ENCODE peak calls at places on chromosomes 13 and 19, in five cellular contexts. P, L, G, Y and I are unnamed samples.

GRCh38 chr13:89862691-89863036 is 1484.8 kb upstream of the MIR17HG start:
- DNase-seq in P (peak; percentile 3), L (no peak), G (no peak), Y (no peak), I (no peak)

GRCh38 chr13:63636231-63636993 is 2220.8 kb upstream of the PCDH20 start:
- DNase-seq in P (no peak), L (no peak), G (peak; percentile 43), Y (no peak), I (no peak)

GRCh38 chr13:77698211-77699058 is 948 bp downstream of the SLAIN1 start:
- DNase-seq in P (peak; percentile 6), L (peak; percentile 66), G (peak; percentile 62), Y (peak; percentile 66), I (peak; percentile 16)

GRCh38 chr19:51524661-51525264 is 6.7 kb downstream of the SIGLEC6 start:
- DNase-seq in P (no peak), L (no peak), G (no peak), Y (no peak), I (no peak)

GRCh38 chr13:62799931-62800436 is 1384.3 kb upstream of the PCDH20 start:
- DNase-seq in P (no peak), L (no peak), G (no peak), Y (no peak), I (no peak)

GRCh38 chr19:38134538-38135149 is 89.4 kb downstream of the DPF1 start:
- DNase-seq in P (no peak), L (peak; percentile 59), G (peak; percentile 81), Y (no peak), I (no peak)

GRCh38 chr13:103557878-103558277 is 491.7 kb upstream of the SLC10A2 start:
- DNase-seq in P (no peak), L (no peak), G (no peak), Y (no peak), I (no peak)

GRCh38 chr19:20558571-20558970 is 7.0 kb downstream of the ZNF737 start:
- DNase-seq in P (no peak), L (peak; percentile 45), G (no peak), Y (no peak), I (no peak)

GRCh38 chr13:95254341-95254740 is 46.9 kb downstream of the ABCC4 start:
- DNase-seq in P (peak; percentile 69), L (no peak), G (no peak), Y (no peak), I (no peak)

GRCh38 chr13:27476943-27477681 is 26.7 kb upstream of the MTIF3 start:
- DNase-seq in P (peak; percentile 5), L (no peak), G (no peak), Y (no peak), I (no peak)

GRCh38 chr19:8487137-8487851 is 15.1 kb downstream of the PRAM1 start:
- DNase-seq in P (no peak), L (peak; percentile 81), G (no peak), Y (no peak), I (no peak)

GRCh38 chr19:35671818-35672217 is 5.5 kb downstream of the UPK1A start:
- DNase-seq in P (no peak), L (no peak), G (no peak), Y (no peak), I (no peak)

GRCh38 chr13:29509999-29510586 is 85.4 kb downstream of the SLC7A1 start:
- DNase-seq in P (peak; percentile 69), L (no peak), G (no peak), Y (no peak), I (no peak)

GRCh38 chr19:41698746-41699230 is 9.6 kb upstream of the CEACAM5 start:
- DNase-seq in P (no peak), L (no peak), G (no peak), Y (no peak), I (no peak)

GRCh38 chr13:98485561-98485960 is 91.3 kb downstream of the STK24 start:
- DNase-seq in P (no peak), L (no peak), G (no peak), Y (no peak), I (no peak)

GRCh38 chr13:109451726-109452125 is 334.7 kb downstream of the IRS2 start:
- DNase-seq in P (no peak), L (no peak), G (no peak), Y (no peak), I (no peak)

GRCh38 chr13:27403727-27404385 is 20.6 kb upstream of the GTF3A start:
- DNase-seq in P (no peak), L (no peak), G (no peak), Y (no peak), I (no peak)

GRCh38 chr19:13839938-13840750 is 36.8 kb upstream of the NANOS3 start:
- DNase-seq in P (peak; percentile 41), L (peak; percentile 62), G (no peak), Y (peak; percentile 89), I (peak; percentile 62)

GRCh38 chr13:95256086-95256485 is 45.2 kb downstream of the ABCC4 start:
- DNase-seq in P (peak; percentile 99), L (no peak), G (no peak), Y (no peak), I (no peak)

GRCh38 chr13:113815151-113816058 is 48.5 kb downstream of the GAS6 start:
- DNase-seq in P (no peak), L (peak; percentile 61), G (no peak), Y (no peak), I (no peak)

GRCh38 chr19:45099465-45100201 is 6.7 kb downstream of the PPP1R37 start:
- DNase-seq in P (no peak), L (no peak), G (no peak), Y (no peak), I (no peak)

GRCh38 chr13:31242935-31243334 is 43.2 kb downstream of the B3GLCT start:
- DNase-seq in P (no peak), L (no peak), G (no peak), Y (no peak), I (no peak)

GRCh38 chr13:45416521-45417125 is 1.6 kb downstream of the SLC25A30 start:
- DNase-seq in P (no peak), L (no peak), G (no peak), Y (no peak), I (no peak)

GRCh38 chr13:86174632-86175031 is 375.4 kb upstream of the SLITRK6 start:
- DNase-seq in P (no peak), L (no peak), G (peak; percentile 13), Y (no peak), I (no peak)
- TF ChIP-seq CTCF in P (no peak), L (no peak), G (peak; percentile 28), Y (no peak), I (no peak)

GRCh38 chr13:51924756-51925544 is 63.2 kb downstream of the CCDC70 start:
- DNase-seq in P (no peak), L (no peak), G (no peak), Y (no peak), I (no peak)

GRCh38 chr13:51922771-51923480 is 61.2 kb downstream of the CCDC70 start:
- DNase-seq in P (no peak), L (no peak), G (no peak), Y (no peak), I (no peak)

GRCh38 chr13:51921790-51922740 is 60.3 kb downstream of the CCDC70 start:
- DNase-seq in P (no peak), L (peak; percentile 17), G (no peak), Y (no peak), I (no peak)

GRCh38 chr13:51925865-51926527 is 64.2 kb downstream of the CCDC70 start:
- DNase-seq in P (no peak), L (no peak), G (no peak), Y (no peak), I (no peak)

DNA sequence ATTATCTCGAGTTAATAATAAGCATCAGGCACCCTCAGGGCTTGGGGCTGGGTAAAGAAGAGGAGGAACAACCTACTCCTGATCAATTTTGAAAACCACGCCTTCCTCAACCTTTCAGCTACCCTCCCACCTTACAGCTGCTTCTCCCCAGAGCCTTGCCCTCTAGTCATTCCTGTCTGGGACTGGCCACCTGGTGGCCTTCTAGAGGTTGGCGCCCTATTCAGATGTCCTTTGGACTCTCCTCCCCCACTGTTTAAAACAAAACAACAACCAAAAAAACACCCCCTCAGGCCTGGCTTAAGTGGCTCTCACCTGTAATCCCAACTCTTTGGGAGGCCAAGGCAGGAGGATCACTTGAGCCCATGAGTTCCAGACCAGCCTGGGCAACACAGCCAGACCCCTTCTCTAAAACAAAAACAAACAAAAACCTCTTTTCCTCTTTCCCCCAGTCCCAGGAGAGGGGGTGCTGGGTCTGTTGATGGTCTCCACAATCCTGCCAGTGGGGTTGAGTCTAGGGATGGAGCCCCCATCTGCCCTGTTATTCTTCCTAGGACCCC is 62.3 kb downstream of the CCDC70 start:
- DNase-seq in P (no peak), L (peak; percentile 32), G (peak; percentile 75), Y (no peak), I (no peak)
- TF ChIP-seq CTCF in P (no peak), L (peak; percentile 21), G (peak; percentile 61), Y (no peak), I (no peak)

GRCh38 chr13:24493356-24493755 is 19.2 kb downstream of the PARP4 start:
- DNase-seq in P (peak; percentile 37), L (no peak), G (no peak), Y (no peak), I (no peak)

GRCh38 chr13:24489721-24490120 is 22.9 kb downstream of the PARP4 start:
- DNase-seq in P (no peak), L (no peak), G (no peak), Y (no peak), I (no peak)

GRCh38 chr13:24495151-24495729 is 17.3 kb downstream of the PARP4 start:
- DNase-seq in P (no peak), L (no peak), G (no peak), Y (no peak), I (no peak)

GRCh38 chr13:24497742-24498141 is 14.8 kb downstream of the PARP4 start:
- DNase-seq in P (no peak), L (no peak), G (no peak), Y (no peak), I (no peak)

DNA sequence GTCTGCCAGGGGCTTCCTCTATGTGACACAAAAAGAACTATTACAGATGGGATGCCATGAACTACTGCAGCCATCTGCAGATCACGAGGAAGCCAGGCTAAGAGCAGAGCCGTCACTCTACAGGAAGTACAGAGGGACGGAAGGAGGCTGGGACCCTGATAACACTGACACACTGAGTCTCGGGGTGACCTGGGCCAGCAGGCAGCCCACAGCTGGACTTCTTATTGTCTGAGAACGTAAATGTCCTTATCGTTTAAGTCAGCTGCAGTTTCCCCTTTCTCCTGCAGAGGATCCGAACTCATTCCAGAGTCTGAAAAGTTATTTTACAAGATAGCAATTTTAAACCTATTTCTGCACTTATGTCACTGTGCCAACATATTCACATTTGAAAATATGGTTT is 20.7 kb downstream of the PARP4 start:
- DNase-seq in P (no peak), L (no peak), G (no peak), Y (no peak), I (no peak)
- TF ChIP-seq CTCF in P (no peak), L (no peak), G (peak; percentile 28), Y (no peak), I (no peak)

DNA sequence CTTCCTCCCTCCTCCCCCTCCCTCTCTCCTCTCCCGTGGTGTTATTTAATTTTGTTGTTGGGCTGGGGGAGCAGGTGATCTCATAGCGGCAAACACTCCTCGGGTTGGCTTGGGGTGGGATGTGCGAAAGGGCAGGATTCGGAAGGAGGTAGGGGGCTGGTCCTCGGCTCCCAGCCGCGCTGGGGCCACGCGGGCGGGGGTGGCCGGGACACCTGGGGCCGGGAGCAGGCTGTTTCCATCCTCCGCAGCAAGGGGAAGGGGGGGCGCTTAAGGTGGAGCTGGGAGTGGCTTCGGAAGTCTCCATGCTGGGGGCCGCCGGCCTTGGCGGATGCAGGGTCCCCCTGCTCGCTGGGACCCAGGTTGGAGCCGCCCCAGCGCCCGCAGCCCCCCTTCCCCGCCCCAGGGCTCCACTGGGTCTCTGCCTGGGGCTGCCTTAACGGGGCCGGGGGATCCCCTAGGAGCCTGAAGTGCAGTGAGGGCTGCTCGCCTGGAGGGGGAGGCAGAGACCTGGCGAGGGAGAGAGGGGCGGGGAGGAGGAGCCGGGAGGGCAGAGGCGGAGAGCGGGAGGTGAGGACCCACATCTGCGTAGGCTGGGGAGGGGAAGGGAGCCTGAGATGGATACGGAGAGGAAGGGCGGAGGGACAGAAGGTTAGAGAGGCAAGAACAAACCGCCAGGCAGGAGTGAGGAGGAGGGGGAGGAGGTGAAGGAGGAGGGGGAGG is 365 bp upstream of the CA11 start:
- DNase-seq in P (peak; percentile 75), L (peak; percentile 94), G (peak; percentile 99), Y (peak; percentile 94), I (peak; percentile 92)
- TF ChIP-seq CTCF in P (peak; percentile 75), L (peak; percentile 87), G (peak; percentile 80), Y (peak; percentile 94), I (peak; percentile 92)